ENCODE peak calls at places on chromosomes 6 and 20, in eight cellular contexts. T is fibroblast of lung, N is fibroblast of mammary gland, W is foreskin fibroblast, D is sigmoid colon, S is GM06990, X is neural progenitor cell, I is heart left ventricle. U is an unnamed sample.

GRCh38 chr20:56769971-56770570 is 141.0 kb downstream of the TFAP2C start:
- DNase-seq in T (peak), N (peak), W (no peak), D (no peak), S (no peak), X (no peak), I (no peak), U (no peak)

GRCh38 chr20:62735331-62735821 is 26.7 kb downstream of the NTSR1 start:
- DNase-seq in T (no peak), N (no peak), W (no peak), D (no peak), S (no peak), X (no peak), I (peak), U (no peak)

GRCh38 chr6:23559587-23560343 is 566.2 kb upstream of the NRSN1 start:
- DNase-seq in T (no peak), N (no peak), W (no peak), D (no peak), S (no peak), X (no peak), I (no peak), U (no peak)

GRCh38 chr20:58956078-58956477 is 25.0 kb upstream of the NELFCD start:
- DNase-seq in T (no peak), N (no peak), W (no peak), D (no peak), S (no peak), X (no peak), I (no peak), U (no peak)

GRCh38 chr20:33863440-33864323 is 52.5 kb downstream of the CHMP4B start:
- DNase-seq in T (peak), N (no peak), W (no peak), D (no peak), S (no peak), X (no peak), I (no peak), U (no peak)

GRCh38 chr6:28402197-28402596 is 2.6 kb upstream of the ZSCAN12 start:
- DNase-seq in T (no peak), N (no peak), W (no peak), D (no peak), S (no peak), X (no peak), I (no peak), U (no peak)

GRCh38 chr6:90411292-90411781 is 114.7 kb upstream of the BACH2 start:
- DNase-seq in T (peak), N (no peak), W (no peak), D (no peak), S (peak), X (no peak), I (no peak), U (no peak)

GRCh38 chr6:83958250-83958685 is 75.3 kb upstream of the MRAP2 start:
- DNase-seq in T (peak), N (peak), W (no peak), D (no peak), S (no peak), X (no peak), I (no peak), U (no peak)

GRCh38 chr6:113447088-113447831 is 409.9 kb upstream of the MARCKS start:
- DNase-seq in T (peak), N (peak), W (peak), D (no peak), S (no peak), X (no peak), I (no peak), U (no peak)

GRCh38 chr20:59157961-59158541 is 5.6 kb upstream of the ZNF831 start:
- DNase-seq in T (no peak), N (no peak), W (no peak), D (no peak), S (no peak), X (peak), I (no peak), U (no peak)

GRCh38 chr6:56223995-56224394 is 23.4 kb downstream of the COL21A1 start:
- DNase-seq in T (peak), N (peak), W (peak), D (no peak), S (no peak), X (no peak), I (no peak), U (no peak)

GRCh38 chr20:61938839-61939690 is 126.6 kb downstream of the TAF4 start:
- DNase-seq in T (no peak), N (no peak), W (no peak), D (peak), S (no peak), X (no peak), I (peak), U (peak)

GRCh38 chr6:45378324-45378926 is 691 bp upstream of the SUPT3H start:
- DNase-seq in T (no peak), N (no peak), W (no peak), D (no peak), S (no peak), X (peak), I (no peak), U (peak)

GRCh38 chr6:35511980-35512379 is 716 bp downstream of the TULP1 start:
- DNase-seq in T (no peak), N (no peak), W (no peak), D (no peak), S (no peak), X (no peak), I (no peak), U (no peak)

GRCh38 chr6:150881911-150882481 is 16.5 kb downstream of the MTHFD1L start:
- DNase-seq in T (peak), N (peak), W (peak), D (peak), S (no peak), X (peak), I (peak), U (peak)

GRCh38 chr6:135251416-135251815 is 70.3 kb downstream of the MYB start:
- DNase-seq in T (no peak), N (no peak), W (no peak), D (no peak), S (no peak), X (peak), I (no peak), U (no peak)

GRCh38 chr6:125658759-125659431 is 90.5 kb upstream of the HEY2 start:
- DNase-seq in T (peak), N (no peak), W (no peak), D (no peak), S (no peak), X (no peak), I (peak), U (no peak)

DNA sequence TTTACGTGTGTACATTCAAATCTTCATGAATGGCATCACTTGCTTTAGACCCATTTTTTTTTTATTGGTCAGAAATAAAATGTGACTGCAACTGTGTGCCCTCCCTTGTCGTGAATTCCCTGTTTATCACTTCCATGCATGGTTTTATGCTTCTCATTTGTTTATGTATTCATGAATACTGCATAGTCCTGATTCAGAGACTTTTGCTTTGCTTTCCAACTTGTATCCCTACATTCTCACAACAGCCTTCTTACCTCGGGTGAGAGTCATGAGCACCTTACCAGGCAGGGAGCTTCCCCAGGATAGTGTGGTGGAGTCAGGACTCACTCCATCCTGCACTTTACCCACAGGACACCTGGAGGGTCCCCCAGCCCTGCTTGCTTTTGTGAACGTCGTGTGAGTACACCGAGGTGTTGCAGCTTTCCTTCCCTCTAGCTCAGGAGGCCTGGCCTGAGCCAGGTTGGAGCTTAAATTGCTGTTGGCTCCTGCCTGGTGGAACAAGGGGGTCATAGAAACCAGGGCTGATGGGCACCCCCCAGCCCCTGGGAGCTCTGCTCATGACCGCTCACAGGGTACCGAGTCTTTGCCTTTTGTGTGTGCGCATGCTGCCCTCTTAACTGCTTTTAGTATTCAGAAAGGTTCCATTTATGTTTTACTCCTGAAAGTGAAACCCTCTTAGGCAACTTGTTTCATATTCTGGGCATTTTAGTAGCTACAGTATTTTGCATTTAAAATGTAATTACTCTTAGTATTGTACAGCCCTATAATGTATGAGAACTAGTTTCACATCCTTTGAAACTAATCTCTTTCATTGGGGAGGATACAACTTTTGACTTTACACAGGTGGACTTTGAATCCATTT is 66.0 kb downstream of the CDS2 start:
- DNase-seq in T (no peak), N (no peak), W (no peak), D (no peak), S (peak), X (no peak), I (no peak), U (no peak)
- TF ChIP-seq CTCF in T (no peak), N (no peak), W (no peak), D (no peak), S (no peak), X (no peak), I (no peak), U (no peak)

DNA sequence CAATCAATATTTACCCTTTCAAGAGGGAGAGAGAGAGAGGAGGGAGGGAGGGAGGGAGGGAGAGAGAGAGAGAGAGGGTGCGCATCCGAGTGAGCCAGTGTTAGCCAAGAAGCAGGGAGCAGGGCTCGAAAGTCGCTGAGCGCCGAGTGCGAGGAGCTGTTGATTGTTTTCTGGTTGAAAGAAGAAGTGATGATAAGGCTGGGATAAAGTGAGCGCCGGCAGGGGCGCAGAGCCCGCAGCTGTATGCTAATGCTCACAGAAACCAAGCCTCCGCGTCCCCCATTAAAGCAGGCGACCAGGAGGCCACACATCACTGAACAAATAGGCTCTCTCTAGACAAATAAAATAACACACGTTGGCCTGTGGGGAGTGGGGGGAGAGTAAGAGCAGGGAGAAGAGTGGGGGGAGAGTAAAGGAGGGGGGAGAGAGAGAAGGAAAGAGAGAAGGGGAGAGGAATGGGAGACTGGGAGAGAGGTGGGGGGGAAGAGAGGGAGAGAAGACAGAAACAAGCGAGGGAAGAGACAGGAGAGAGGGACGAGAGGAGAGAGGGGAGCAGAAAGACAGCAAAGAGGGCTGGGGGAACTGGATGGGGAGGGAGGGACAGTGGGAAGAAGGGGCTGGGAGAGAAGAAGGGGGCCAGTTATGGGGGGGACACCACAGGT is 5.0 kb upstream of the INSM1 start:
- DNase-seq in T (no peak), N (no peak), W (no peak), D (no peak), S (no peak), X (peak), I (no peak), U (no peak)
- TF ChIP-seq CTCF in T (no peak), N (no peak), W (no peak), D (no peak), S (no peak), X (peak), I (no peak), U (no peak)

GRCh38 chr20:21714297-21715192 is 9.1 kb downstream of the PAX1 start:
- DNase-seq in T (no peak), N (no peak), W (no peak), D (no peak), S (no peak), X (peak), I (no peak), U (no peak)

GRCh38 chr20:21713901-21714296 is 8.4 kb downstream of the PAX1 start:
- DNase-seq in T (no peak), N (no peak), W (no peak), D (no peak), S (no peak), X (no peak), I (no peak), U (no peak)

GRCh38 chr20:21715193-21715881 is 9.9 kb downstream of the PAX1 start:
- DNase-seq in T (no peak), N (no peak), W (no peak), D (no peak), S (no peak), X (no peak), I (no peak), U (no peak)

DNA sequence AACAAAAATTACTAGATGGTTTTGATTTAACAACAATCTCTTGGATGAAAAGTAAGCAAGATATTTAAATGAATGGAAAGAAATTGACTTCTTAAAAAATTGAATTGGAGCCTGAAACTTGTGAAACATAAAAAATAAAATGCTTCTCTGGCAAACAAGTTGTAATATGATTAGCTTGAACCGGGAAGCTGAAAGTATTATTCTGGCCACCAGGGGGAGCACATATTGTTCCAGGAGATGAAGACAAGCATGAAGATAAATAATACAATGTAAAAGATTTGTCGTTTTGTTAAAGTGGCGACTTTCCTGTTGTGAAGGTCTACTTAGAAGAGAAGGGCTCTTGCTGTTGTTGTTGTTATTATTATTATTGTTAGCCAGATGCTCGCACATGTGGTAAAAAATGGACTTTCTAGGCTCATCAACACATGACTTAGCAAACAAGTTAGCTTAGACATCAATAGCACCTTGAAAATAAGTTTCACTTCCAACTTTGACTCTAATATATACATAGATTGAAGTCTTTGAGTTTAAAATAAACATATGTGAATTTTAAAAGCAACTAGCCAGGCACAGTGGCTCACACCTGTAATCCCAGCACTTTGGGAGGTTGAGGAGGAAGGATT is 14.2 kb downstream of the PAX1 start:
- DNase-seq in T (peak), N (peak), W (peak), D (peak), S (no peak), X (peak), I (no peak), U (peak)
- TF ChIP-seq CTCF in T (peak), N (peak), W (peak), D (peak), S (peak), X (peak), I (peak), U (peak)

DNA sequence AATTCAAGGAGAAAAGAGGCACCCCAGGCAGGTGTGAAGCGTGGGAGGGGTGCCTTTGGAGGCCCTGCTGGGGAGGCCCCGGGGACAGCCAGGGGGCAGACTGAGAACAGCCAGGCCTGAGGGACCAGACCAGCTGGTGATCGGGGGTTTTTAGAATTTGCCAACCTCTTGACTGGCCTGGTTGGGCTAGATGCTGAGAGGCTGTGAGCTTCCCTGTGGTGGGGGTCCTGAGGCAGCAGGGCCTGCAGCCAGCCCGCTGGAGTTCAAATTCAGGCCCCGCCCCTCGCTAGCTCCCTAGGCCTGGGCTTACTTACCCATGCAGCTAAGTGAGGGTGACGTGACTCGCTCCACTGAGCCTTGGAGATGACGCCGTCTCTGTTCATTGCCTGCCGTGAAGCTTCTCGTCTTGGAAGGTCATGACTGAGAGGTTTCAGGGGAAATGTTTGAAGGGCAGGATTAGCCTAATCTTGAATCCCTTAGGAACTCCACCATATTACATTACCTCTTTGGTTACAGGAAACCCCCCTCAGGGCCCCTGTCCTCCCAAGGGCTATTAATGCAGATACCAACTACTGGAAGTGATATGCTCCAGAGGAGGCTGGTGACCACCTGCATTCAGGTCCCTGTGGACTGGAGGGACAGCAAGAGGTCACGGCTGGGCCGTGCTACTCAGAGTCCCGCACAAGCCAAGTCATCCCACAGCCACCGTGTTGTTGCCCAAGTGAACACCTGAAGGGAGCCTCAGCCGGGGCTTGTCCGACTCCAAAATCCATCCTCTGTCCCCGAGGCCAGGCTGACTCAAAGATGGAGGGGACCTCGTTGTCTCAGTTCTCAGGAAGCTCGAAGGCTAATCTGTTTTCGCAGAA is 73.9 kb upstream of the DUSP22 start:
- DNase-seq in T (no peak), N (no peak), W (no peak), D (no peak), S (peak), X (no peak), I (no peak), U (no peak)
- TF ChIP-seq CTCF in T (no peak), N (no peak), W (no peak), D (no peak), S (peak), X (no peak), I (no peak), U (no peak)

GRCh38 chr20:44196278-44196677 is 9.3 kb upstream of the JPH2 start:
- DNase-seq in T (no peak), N (peak), W (no peak), D (no peak), S (no peak), X (no peak), I (no peak), U (no peak)
- TF ChIP-seq CTCF in T (no peak), N (peak), W (no peak), D (no peak), S (no peak), X (no peak), I (no peak), U (no peak)

GRCh38 chr6:29553268-29554057 is 6.1 kb downstream of the UBD start:
- DNase-seq in T (peak), N (peak), W (peak), D (peak), S (peak), X (peak), I (peak), U (no peak)
- TF ChIP-seq CTCF in T (no peak), N (no peak), W (no peak), D (no peak), S (no peak), X (peak), I (no peak), U (no peak)

DNA sequence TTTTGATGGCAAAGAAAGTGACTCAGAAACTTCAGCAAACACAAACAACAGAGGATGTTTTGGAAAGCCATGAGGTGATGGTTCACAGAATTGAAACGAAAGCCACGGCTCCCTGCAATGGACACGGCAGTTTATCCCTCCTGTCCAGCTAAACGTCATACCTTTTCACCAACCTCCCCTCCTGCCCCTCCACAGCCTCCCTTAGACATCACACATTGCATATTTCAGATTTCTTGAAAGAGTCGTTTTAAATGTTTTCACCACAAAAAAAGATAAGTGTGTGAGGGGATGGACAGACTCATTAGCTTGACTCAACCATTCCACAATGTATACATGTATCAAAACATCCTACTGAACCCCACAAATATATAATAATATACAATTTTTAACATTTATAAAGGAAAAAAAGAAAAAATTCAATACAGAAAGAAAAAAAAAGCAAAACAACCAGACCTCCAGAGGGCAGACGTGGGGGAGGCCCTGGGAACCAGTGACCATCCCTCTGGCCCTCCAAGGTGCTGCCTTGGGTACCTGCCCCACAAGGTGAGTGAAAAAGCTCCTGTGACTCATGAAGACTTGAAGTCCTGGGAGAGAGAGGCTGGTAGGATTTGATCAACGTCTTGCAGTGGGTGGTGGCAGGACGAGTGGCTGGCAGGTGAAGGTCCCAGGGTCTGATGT is 117.2 kb upstream of the THBS2 start:
- DNase-seq in T (peak), N (no peak), W (no peak), D (no peak), S (no peak), X (no peak), I (no peak), U (no peak)
- TF ChIP-seq CTCF in T (no peak), N (no peak), W (no peak), D (no peak), S (no peak), X (no peak), I (no peak), U (no peak)

DNA sequence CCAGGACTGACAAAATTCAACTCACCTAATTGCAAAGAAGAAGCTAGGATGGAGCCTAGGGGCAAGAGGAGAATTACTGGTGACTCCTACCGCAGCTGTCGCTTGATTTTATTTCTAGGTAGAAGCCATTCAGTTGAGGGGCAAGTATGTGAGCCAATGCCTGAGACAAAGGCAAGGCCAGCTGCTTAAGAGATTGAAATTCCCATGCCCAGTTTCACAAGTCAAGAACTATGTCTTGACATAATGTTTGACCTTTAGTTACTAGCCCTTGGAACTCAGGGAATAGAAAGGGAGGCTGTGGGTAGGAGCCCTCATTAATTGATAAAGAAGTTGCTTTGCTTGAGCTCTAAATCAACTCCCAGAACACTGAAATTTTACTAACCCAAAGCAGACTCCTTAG is 54.0 kb downstream of the GPR63 start:
- DNase-seq in T (no peak), N (no peak), W (no peak), D (no peak), S (no peak), X (no peak), I (no peak), U (no peak)
- TF ChIP-seq CTCF in T (no peak), N (no peak), W (no peak), D (no peak), S (no peak), X (no peak), I (no peak), U (no peak)